ENCODE peak calls at places on chromosome X, in eight cellular contexts. V is cardiac muscle cell; X is anterior cingulate cortex; G is T-helper 1 cell; T is iris pigment epithelial cell; F is stimulated activated CD4-positive, alpha-beta T cell treated with anti-CD3 and anti-CD28 coated beads, Interleukin-2, amount 100 ng/mL, for 24 hours; K is HFF-Myc; B is M059J. J is an unnamed sample.

GRCh38 chrX:131792356-131792749 is 230.7 kb upstream of the STK26 start:
- DNase-seq in T (peak), F (no peak), B (peak), V (no peak), G (no peak), K (no peak), X (peak), J (peak)

GRCh38 chrX:41029332-41029731 is 55.9 kb upstream of the USP9X start:
- DNase-seq in K (no peak), F (no peak), B (peak), G (no peak), V (no peak), T (peak), X (no peak), J (no peak)

GRCh38 chrX:38336538-38337240 is 9.4 kb upstream of the RPGR start:
- DNase-seq in F (no peak), K (no peak), V (no peak), X (no peak), T (no peak), B (no peak), G (no peak), J (no peak)

GRCh38 chrX:7235071-7235470 is 87.1 kb upstream of the PUDP start:
- DNase-seq in X (no peak), K (no peak), T (no peak), G (no peak), V (no peak), F (no peak), B (no peak), J (no peak)

GRCh38 chrX:136780738-136781137 is at the start of gene ARHGEF6:
- DNase-seq in B (peak), G (no peak), T (no peak), K (no peak), F (peak), V (no peak), X (no peak), J (no peak)

GRCh38 chrX:46757052-46757451 is 1.9 kb downstream of the SLC9A7 start:
- DNase-seq in T (no peak), K (no peak), B (no peak), V (no peak), G (no peak), F (no peak), X (no peak), J (no peak)

GRCh38 chrX:10900585-10901289 is 210.4 kb upstream of the HCCS start:
- DNase-seq in T (peak), G (no peak), V (no peak), X (no peak), B (peak), K (no peak), F (no peak), J (no peak)

GRCh38 chrX:9471571-9471985 is 6.7 kb downstream of the TBL1X start:
- DNase-seq in V (no peak), G (no peak), F (no peak), B (peak), K (no peak), T (peak), X (no peak), J (no peak)

GRCh38 chrX:135505356-135505755 is 15.1 kb upstream of the INTS6L start:
- DNase-seq in K (no peak), G (no peak), T (peak), B (no peak), F (no peak), V (no peak), X (no peak), J (no peak)

GRCh38 chrX:42220083-42220482 is 296.7 kb upstream of the CASK start:
- DNase-seq in K (no peak), X (no peak), G (no peak), T (no peak), F (no peak), V (no peak), B (no peak), J (no peak)

GRCh38 chrX:331145-331771 is 12.7 kb upstream of the GTPBP6 start:
- DNase-seq in X (no peak), V (peak), K (no peak), F (no peak), G (no peak), B (peak), T (peak), J (no peak)

GRCh38 chrX:153732406-153732805 is 7.8 kb downstream of the ABCD1 start:
- DNase-seq in V (no peak), K (no peak), B (peak), X (no peak), F (no peak), G (no peak), T (no peak), J (no peak)

GRCh38 chrX:119579414-119579813 is 5.1 kb downstream of the UBE2A start:
- DNase-seq in X (no peak), B (no peak), V (no peak), G (no peak), F (no peak), K (no peak), T (no peak), J (no peak)

GRCh38 chrX:16930392-16930791 is 16.1 kb upstream of the REPS2 start:
- DNase-seq in V (no peak), K (no peak), X (no peak), G (no peak), F (no peak), B (no peak), T (peak), J (no peak)

GRCh38 chrX:100611951-100612350 is 24.7 kb downstream of the TSPAN6 start:
- DNase-seq in K (no peak), V (no peak), G (no peak), X (no peak), T (no peak), B (no peak), F (no peak), J (no peak)

GRCh38 chrX:71846429-71846828 is 64.2 kb upstream of the NHSL2 start:
- DNase-seq in V (no peak), G (no peak), B (peak), K (no peak), T (peak), F (no peak), X (no peak), J (no peak)

GRCh38 chrX:109508915-109509314 is 27.0 kb upstream of the GUCY2F start:
- DNase-seq in F (no peak), V (no peak), T (no peak), B (no peak), X (no peak), G (no peak), K (no peak), J (no peak)

GRCh38 chrX:136954930-136955329 is 74.4 kb upstream of the RBMX start:
- DNase-seq in G (no peak), X (no peak), F (no peak), T (peak), K (peak), V (peak), B (peak), J (no peak)

GRCh38 chrX:49995021-49995731 is 72.8 kb downstream of the CLCN5 start:
- DNase-seq in V (peak), K (peak), F (no peak), B (peak), T (peak), G (no peak), X (no peak), J (no peak)

GRCh38 chrX:1542994-1543725 is 6.2 kb upstream of the P2RY8 start:
- DNase-seq in K (no peak), G (no peak), X (no peak), B (no peak), V (no peak), F (peak), T (no peak), J (no peak)

GRCh38 chrX:49999048-49999447 is 76.7 kb downstream of the CLCN5 start:
- DNase-seq in X (no peak), T (no peak), K (peak), V (no peak), G (no peak), B (no peak), F (peak), J (no peak)

GRCh38 chrX:53082773-53083616 is 828 bp downstream of the TSPYL2 start:
- DNase-seq in B (no peak), K (no peak), X (no peak), F (peak), V (no peak), G (no peak), T (no peak), J (no peak)

GRCh38 chrX:52341493-52341892 is 27.3 kb upstream of the XAGE2 start:
- DNase-seq in B (peak), G (no peak), T (peak), K (no peak), V (no peak), F (no peak), X (no peak), J (no peak)

GRCh38 chrX:43629229-43629628 is 26.9 kb upstream of the MAOA start:
- DNase-seq in B (no peak), G (no peak), V (no peak), K (no peak), T (no peak), F (no peak), X (no peak), J (no peak)

GRCh38 chrX:107440187-107440586 is 9.3 kb upstream of the FRMPD3 start:
- DNase-seq in X (no peak), B (no peak), T (no peak), V (no peak), F (no peak), G (no peak), K (no peak), J (no peak)

GRCh38 chrX:53018627-53019026 is 30.0 kb upstream of the GPR173 start:
- DNase-seq in B (no peak), T (no peak), G (no peak), K (no peak), X (no peak), F (no peak), V (no peak), J (no peak)

GRCh38 chrX:11309220-11309619 is 16.0 kb downstream of the AMELX start:
- DNase-seq in X (no peak), B (peak), F (no peak), V (no peak), G (no peak), K (no peak), T (peak), J (no peak)

GRCh38 chrX:19723427-19723826 is 164.0 kb downstream of the SH3KBP1 start:
- DNase-seq in X (no peak), F (no peak), K (no peak), V (no peak), B (peak), T (peak), G (no peak), J (no peak)

GRCh38 chrX:41043950-41044349 is 41.3 kb upstream of the USP9X start:
- DNase-seq in B (peak), G (no peak), T (peak), K (no peak), X (no peak), V (no peak), F (no peak), J (no peak)

GRCh38 chrX:147838465-147839131 is 73.1 kb upstream of the FMR1 start:
- DNase-seq in V (no peak), B (peak), T (peak), X (no peak), K (no peak), G (no peak), F (no peak), J (no peak)

GRCh38 chrX:9538544-9539045 is 73.7 kb downstream of the TBL1X start:
- DNase-seq in X (no peak), T (peak), V (no peak), K (no peak), B (no peak), G (no peak), F (no peak), J (no peak)

GRCh38 chrX:96182366-96182765 is 502.3 kb upstream of the DIAPH2 start:
- DNase-seq in X (no peak), G (no peak), V (peak), F (no peak), B (no peak), K (no peak), T (peak), J (no peak)

GRCh38 chrX:8067754-8068469 is 103.2 kb downstream of the VCX2 start:
- DNase-seq in V (no peak), X (no peak), F (no peak), B (peak), K (no peak), T (peak), G (no peak), J (no peak)

GRCh38 chrX:130523460-130524394 is 121.9 kb downstream of the RBMX2 start:
- DNase-seq in G (no peak), F (no peak), X (peak), K (no peak), T (no peak), B (peak), V (peak), J (no peak)

GRCh38 chrX:132842839-132843238 is 115.6 kb downstream of the HS6ST2 start:
- DNase-seq in G (no peak), T (no peak), K (no peak), B (no peak), F (no peak), X (no peak), V (no peak), J (no peak)

GRCh38 chrX:148354906-148355305 is 145.5 kb upstream of the AFF2 start:
- DNase-seq in K (no peak), B (no peak), F (no peak), T (no peak), V (no peak), G (no peak), X (no peak), J (no peak)

GRCh38 chrX:118530537-118530936 is 34.9 kb downstream of the DOCK11 start:
- DNase-seq in K (no peak), X (no peak), G (no peak), T (peak), F (no peak), V (no peak), B (peak), J (no peak)

GRCh38 chrX:45138525-45138924 is 62.2 kb downstream of the DIPK2B start:
- DNase-seq in K (no peak), B (no peak), X (no peak), G (no peak), T (no peak), V (no peak), F (no peak), J (no peak)

GRCh38 chrX:39688576-39689373 is 409.0 kb downstream of the BCOR start:
- DNase-seq in V (peak), F (no peak), K (no peak), G (no peak), X (peak), B (peak), T (peak), J (no peak)

GRCh38 chrX:4674028-4674782 is 960.8 kb upstream of the PRKX start:
- DNase-seq in V (no peak), F (no peak), T (no peak), K (no peak), G (no peak), X (no peak), B (no peak), J (no peak)

J was measured in T-helper 22 cell.